ENCODE peak calls at places on chromosomes 3 and 15, in six cellular contexts. I is H1, K is A549, Y is WTC11, U is K562, N is HepG2. V is an unnamed sample.

GRCh38 chr3:68176600-68176999 is 522.2 kb upstream of the SUCLG2 start:
- DNase-seq in K (no peak), N (no peak), Y (no peak), U (no peak), I (no peak), V (no peak)

GRCh38 chr3:187063286-187064081 is 75.8 kb downstream of the RPL39L start:
- DNase-seq in U (no peak), Y (no peak), I (no peak), K (peak; percentile 19), N (peak; percentile 89), V (no peak)

GRCh38 chr3:117820900-117821299 is 1111.3 kb downstream of the TUSC7 start:
- DNase-seq in U (no peak), I (no peak), N (no peak), K (peak; percentile 12), Y (no peak), V (no peak)

GRCh38 chr15:78943692-78944091 is 1.2 kb downstream of the CTSH start:
- DNase-seq in I (no peak), U (no peak), Y (no peak), N (no peak), K (no peak), V (no peak)

GRCh38 chr15:33616485-33616884 is 305.7 kb downstream of the RYR3 start:
- DNase-seq in I (no peak), Y (no peak), N (no peak), K (no peak), U (no peak), V (no peak)

GRCh38 chr3:196117809-196118208 is 35.9 kb upstream of the TFRC start:
- DNase-seq in I (no peak), N (no peak), U (no peak), K (no peak), Y (no peak), V (no peak)

GRCh38 chr3:87706176-87706575 is 352.6 kb downstream of the CGGBP1 start:
- DNase-seq in K (no peak), N (no peak), I (no peak), U (no peak), Y (no peak), V (no peak)

GRCh38 chr3:52277972-52278509 is 408 bp downstream of the WDR82 start:
- DNase-seq in K (peak; percentile 64), N (no peak), Y (peak; percentile 61), I (peak; percentile 86), U (peak; percentile 49), V (peak; percentile 67)

GRCh38 chr3:47002490-47003410 is 23.3 kb downstream of the NBEAL2 start:
- DNase-seq in Y (peak; percentile 85), U (no peak), K (no peak), I (peak; percentile 91), N (no peak), V (no peak)

GRCh38 chr3:12476238-12476897 is 7.9 kb upstream of the TSEN2 start:
- DNase-seq in Y (no peak), N (no peak), K (peak; percentile 37), I (no peak), U (no peak), V (peak; percentile 53)

GRCh38 chr15:73782339-73782979 is 29.3 kb upstream of the INSYN1 start:
- DNase-seq in U (no peak), K (no peak), Y (no peak), N (no peak), I (no peak), V (no peak)

GRCh38 chr15:68656438-68656739 is 77.6 kb downstream of the CORO2B start:
- DNase-seq in U (no peak), K (no peak), I (no peak), Y (no peak), N (no peak), V (no peak)

GRCh38 chr3:141860766-141861513 is 15.5 kb upstream of the ATP1B3 start:
- DNase-seq in Y (no peak), U (peak; percentile 31), I (no peak), K (no peak), N (no peak), V (peak; percentile 74)

GRCh38 chr15:79451361-79451999 is 19.3 kb downstream of the MINAR1 start:
- DNase-seq in Y (no peak), I (peak; percentile 70), N (no peak), U (no peak), K (no peak), V (no peak)

GRCh38 chr3:33989229-33989628 is 190.8 kb downstream of the PDCD6IP start:
- DNase-seq in U (no peak), K (no peak), N (no peak), I (no peak), Y (peak; percentile 41), V (no peak)

DNA sequence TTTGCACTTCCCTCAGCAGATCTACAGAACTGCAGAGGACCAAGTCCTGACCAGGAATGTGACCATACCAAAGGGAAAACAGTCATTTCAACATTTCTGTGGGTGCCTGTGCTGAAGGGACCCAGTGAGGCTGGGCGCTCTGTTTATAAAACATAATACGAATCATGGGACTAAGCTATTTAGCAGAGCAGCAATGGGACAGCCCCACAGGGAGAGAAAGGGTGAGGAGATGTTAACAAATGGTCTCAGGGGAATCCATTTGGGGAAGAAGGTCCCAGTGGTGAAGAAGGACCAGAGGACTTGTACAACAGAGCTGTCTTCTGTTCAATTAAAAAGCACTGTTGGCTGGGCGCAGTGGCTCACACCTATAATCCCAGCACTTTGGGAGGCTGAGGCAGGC is 1025.4 kb downstream of the FHIT start:
- DNase-seq in U (no peak), N (no peak), I (no peak), Y (no peak), K (no peak), V (no peak)
- TF ChIP-seq JUN in U (no peak), N (no peak), I (no peak), Y (no peak), K (no peak), V (no peak)

DNA sequence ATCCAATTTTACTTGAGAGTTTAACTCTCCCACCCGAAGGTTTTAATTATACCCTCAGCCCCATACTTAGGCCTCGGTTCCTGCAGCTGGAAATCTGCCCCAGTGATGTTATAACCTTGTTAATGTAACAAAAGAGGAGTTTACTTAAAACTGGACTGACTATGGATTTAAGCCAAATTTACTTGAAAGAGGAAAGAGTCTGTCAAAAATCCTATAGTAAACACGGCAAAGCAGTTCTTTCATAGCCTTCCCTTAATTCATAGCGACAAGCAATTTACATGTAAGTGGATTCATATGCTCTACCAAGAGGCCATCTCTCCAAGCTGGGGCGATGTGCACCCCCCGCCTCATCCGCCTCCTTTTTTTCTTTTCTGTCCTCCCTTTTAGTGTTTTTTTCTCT is 372.9 kb upstream of the WNT5A start:
- DNase-seq in U (no peak), I (no peak), N (no peak), Y (no peak), K (no peak), V (no peak)
- TF ChIP-seq JUN in U (no peak), I (no peak), N (no peak), Y (no peak), K (no peak), V (no peak)

DNA sequence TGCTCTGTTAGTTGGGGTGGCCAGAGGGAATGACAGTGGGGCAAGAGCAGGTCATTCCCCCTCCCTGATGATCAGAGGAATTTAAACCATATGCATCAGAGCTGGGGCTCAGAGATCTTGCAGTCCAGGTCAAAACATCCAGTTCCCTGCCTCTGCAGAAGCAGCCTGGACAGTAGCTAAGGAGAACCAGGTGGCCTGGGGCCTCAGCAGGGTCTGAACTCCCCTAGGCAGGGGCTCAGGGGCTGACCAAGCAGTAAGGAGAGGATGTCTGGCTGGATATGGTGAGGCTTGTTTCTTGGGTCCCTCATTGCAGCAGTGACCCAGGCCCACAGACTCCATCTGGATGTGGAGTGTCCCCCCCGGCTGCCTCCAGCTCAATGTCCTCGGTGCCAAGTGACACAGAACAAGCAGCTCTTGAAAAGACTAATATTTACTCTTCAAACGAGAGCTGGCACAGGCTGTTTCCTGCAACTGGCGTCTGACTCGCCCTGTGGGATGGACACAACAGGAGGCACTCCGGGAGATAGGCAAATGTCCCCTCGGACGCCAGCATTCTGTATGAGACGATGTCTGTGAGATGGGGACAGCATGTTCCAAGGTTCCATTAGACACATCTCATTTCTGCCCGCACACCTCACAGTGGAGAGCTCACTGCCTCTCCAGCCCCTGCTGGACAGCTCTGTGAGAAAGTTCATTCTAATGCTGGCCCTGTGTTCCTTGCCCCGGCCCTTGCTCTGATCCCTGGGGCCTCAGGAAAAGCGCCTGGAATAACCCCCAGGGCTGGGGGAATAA is 37.1 kb downstream of the SEC22C start:
- DNase-seq in K (no peak), Y (no peak), N (peak; percentile 72), U (no peak), I (no peak), V (peak; percentile 36)
- TF ChIP-seq JUN in K (no peak), Y (no peak), N (no peak), U (no peak), I (no peak), V (no peak)

GRCh38 chr3:9422712-9423424 is 25.5 kb downstream of the SETD5 start:
- DNase-seq in I (no peak), Y (no peak), N (peak; percentile 98), K (peak; percentile 90), U (peak; percentile 74), V (peak; percentile 99)
- TF ChIP-seq JUN in I (no peak), Y (no peak), N (peak; percentile 62), K (peak; percentile 73), U (peak; percentile 90), V (peak; percentile 79)

GRCh38 chr3:138367912-138368311 is 19.5 kb downstream of the MRAS start:
- DNase-seq in U (peak; percentile 23), K (no peak), I (no peak), Y (no peak), N (no peak), V (no peak)
- TF ChIP-seq JUN in U (no peak), K (no peak), I (no peak), Y (no peak), N (no peak), V (no peak)

DNA sequence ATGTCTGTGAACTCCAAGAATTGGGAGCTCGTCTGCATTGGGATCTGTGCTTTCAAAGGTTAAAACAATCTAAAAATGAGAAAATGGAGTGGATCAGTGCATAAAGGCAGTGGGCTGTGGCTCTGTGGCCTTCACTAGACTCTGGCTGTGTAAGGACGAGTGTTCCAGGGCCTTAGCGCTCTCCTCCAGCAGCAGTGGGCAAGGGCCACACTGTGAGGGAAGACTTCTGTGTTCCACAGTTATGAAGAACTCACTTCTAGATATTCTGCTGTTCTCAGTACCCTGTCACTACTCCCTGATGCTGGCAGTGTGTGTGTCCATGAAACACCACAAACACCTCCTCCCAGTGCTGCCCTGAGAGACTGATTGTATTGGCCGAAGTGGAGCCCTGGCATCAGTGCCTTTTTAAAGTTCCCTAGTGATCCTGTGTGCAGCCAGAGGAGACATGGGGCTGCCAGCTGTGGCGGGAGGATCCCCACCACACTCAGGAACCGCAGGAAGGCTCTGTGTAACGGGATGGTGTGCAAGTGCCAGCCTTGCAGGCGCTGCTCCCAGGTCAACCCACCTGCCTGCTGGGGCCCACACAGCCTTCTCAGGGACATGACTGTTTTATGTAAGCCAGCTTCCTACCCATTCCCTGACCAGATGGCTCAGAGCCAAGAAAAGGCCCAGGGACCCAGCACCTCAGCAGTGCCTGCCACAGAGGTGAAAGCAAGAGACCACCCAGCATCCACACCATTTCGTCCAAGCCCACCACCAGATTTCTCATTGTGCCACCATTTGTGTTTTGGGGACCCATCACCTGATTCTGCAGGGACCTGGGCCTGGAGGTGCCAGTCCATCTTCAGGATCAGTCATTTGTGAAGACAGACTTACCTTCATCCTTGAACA is 40.4 kb downstream of the ABTB1 start:
- DNase-seq in U (no peak), K (no peak), Y (no peak), N (no peak), I (no peak), V (peak; percentile 26)
- TF ChIP-seq JUN in U (no peak), K (no peak), Y (no peak), N (no peak), I (no peak), V (no peak)